ENCODE peak calls at places on chromosomes 13 and 19, in five cellular contexts. W is GM10248; C is astrocyte of the spinal cord; D is stimulated activated CD4-positive, alpha-beta T cell treated with anti-CD3 and anti-CD28 coated beads, Interleukin-4, amount 100 ng/mL, for 24 hours; N is NCI-H1417 treated with DMSO at 0.1 percent for 48 hours. E is an unnamed sample.
A peak's percentile ranks its signal among the peaks of the same experiment; 100 is the strongest.

GRCh38 chr13:33445476-33445875 is 159.9 kb upstream of the STARD13 start:
- DNase-seq in D (no peak), W (no peak), C (no peak), N (no peak), E (no peak)

GRCh38 chr13:84431646-84432045 is 549.4 kb upstream of the SLITRK1 start:
- DNase-seq in N (no peak), W (no peak), D (no peak), C (peak; percentile 41), E (no peak)

GRCh38 chr13:106259928-106260327 is 275.5 kb downstream of the EFNB2 start:
- DNase-seq in C (no peak), D (no peak), N (no peak), W (no peak), E (no peak)

GRCh38 chr19:12596927-12597548 is 13.6 kb downstream of the ZNF490 start:
- DNase-seq in C (no peak), D (no peak), W (no peak), N (no peak), E (no peak)

GRCh38 chr13:98422046-98422445 is 154.9 kb downstream of the STK24 start:
- DNase-seq in C (no peak), N (no peak), D (no peak), W (no peak), E (no peak)

GRCh38 chr19:13843104-13843921 is 33.6 kb upstream of the NANOS3 start:
- DNase-seq in C (peak; percentile 37), D (no peak), W (no peak), N (no peak), E (no peak)

GRCh38 chr19:21568816-21569496 is 63.6 kb downstream of the ZNF429 start:
- DNase-seq in C (peak; percentile 57), N (no peak), D (peak; percentile 76), W (peak; percentile 43), E (peak; percentile 80)

GRCh38 chr19:4295972-4296771 is 6.0 kb downstream of the TMIGD2 start:
- DNase-seq in D (no peak), W (no peak), N (peak; percentile 45), C (no peak), E (no peak)

GRCh38 chr19:1250374-1251232 is 2.2 kb downstream of the MIDN start:
- DNase-seq in N (peak; percentile 45), C (peak; percentile 75), D (no peak), W (no peak), E (peak; percentile 57)

GRCh38 chr13:101416181-101417042 is at the start of gene NALCN:
- DNase-seq in D (no peak), N (peak; percentile 26), W (no peak), C (peak; percentile 27), E (no peak)

GRCh38 chr13:21674271-21675009 is 3.6 kb downstream of the FGF9 start:
- DNase-seq in N (no peak), W (peak; percentile 30), D (peak; percentile 24), C (no peak), E (peak; percentile 33)